ENCODE peak calls at places on chromosomes 7 and 10, in five cellular contexts. I is PC-3, M is cardiac fibroblast, B is BJ, F is cardiac muscle cell. G is an unnamed sample.

GRCh38 chr7:26549281-26549943 is 257.8 kb downstream of the SNX10 start:
- DNase-seq in I (peak), M (no peak), B (no peak), F (no peak), G (peak)

GRCh38 chr7:133268355-133268754 is 15.5 kb downstream of the EXOC4 start:
- DNase-seq in I (no peak), M (no peak), B (no peak), F (no peak), G (no peak)

GRCh38 chr7:54839538-54840213 is 80.7 kb upstream of the SEC61G start:
- DNase-seq in I (peak), M (peak), B (no peak), F (peak), G (no peak)

GRCh38 chr10:91360434-91360833 is 49.7 kb upstream of the HECTD2 start:
- DNase-seq in I (no peak), M (no peak), B (no peak), F (no peak), G (no peak)

GRCh38 chr10:98269435-98269912 is 1.5 kb upstream of the LOXL4 start:
- DNase-seq in I (peak), M (peak), B (peak), F (peak), G (no peak)

GRCh38 chr7:71308105-71308504 is 176.2 kb downstream of the GALNT17 start:
- DNase-seq in I (no peak), M (no peak), B (no peak), F (no peak), G (no peak)

GRCh38 chr10:129774082-129774735 is 189.9 kb downstream of the EBF3 start:
- DNase-seq in I (no peak), M (no peak), B (no peak), F (no peak), G (no peak)

GRCh38 chr10:99619851-99620712 is at the start of gene SLC25A28:
- DNase-seq in I (peak), M (peak), B (peak), F (peak), G (peak)

GRCh38 chr7:132472463-132473120 is 103.7 kb downstream of the PLXNA4 start:
- DNase-seq in I (peak), M (peak), B (peak), F (peak), G (no peak)

GRCh38 chr10:22666287-22667092 is 47.9 kb downstream of the PIP4K2A start:
- DNase-seq in I (no peak), M (peak), B (no peak), F (peak), G (no peak)

GRCh38 chr10:99403674-99404073 is 26.8 kb downstream of the GOT1 start:
- DNase-seq in I (peak), M (no peak), B (no peak), F (peak), G (no peak)

GRCh38 chr7:44100458-44101303 is 3.5 kb upstream of the AEBP1 start:
- DNase-seq in I (no peak), M (peak), B (peak), F (peak), G (no peak)

DNA sequence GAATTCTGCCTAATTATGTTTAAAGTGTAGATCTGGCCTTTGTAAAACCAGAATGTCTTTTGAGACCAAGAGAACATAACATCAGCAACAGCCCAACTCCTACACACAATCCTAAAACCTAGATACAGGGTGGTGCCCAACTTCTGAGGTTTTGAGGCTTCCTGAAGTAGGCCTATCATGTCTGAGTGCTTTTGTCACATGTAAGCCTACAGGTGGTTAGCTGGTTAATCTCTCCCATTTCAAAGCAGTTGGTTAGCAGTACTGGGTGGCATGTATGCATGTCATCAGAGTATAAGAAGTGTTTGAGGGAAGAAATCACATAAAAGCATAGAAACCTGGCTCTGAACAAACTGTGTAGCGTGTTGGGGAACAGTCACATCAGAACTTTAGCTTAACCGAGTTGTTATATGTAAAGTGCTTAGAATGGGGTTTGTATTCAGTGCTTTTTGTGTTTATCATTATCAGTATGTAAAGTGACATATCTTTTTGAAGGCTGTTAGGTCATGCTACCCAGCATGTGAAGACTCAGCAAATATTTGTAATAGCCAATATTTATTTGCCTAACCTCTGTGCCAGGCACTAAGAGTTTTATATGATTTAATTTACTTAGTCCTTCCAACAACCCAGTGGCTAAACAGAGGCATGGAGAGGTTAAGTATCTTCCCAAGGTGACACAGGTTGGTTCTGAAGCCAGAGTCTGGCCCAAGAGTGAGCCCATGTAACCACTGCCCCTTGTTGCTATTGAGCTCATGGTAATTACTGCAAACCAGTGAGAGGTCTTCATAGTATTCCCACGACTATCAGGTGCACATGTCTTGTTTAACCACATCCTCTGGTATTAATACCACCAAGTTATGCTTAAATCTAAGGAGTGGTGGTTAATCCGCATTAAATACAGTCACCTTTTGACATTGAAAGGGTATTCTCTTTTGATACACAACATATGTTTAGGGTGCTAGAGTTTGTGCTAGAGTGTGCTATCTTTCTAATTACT is 2.6 kb downstream of the ADD3 start:
- DNase-seq in I (no peak), M (no peak), B (no peak), F (no peak), G (no peak)
- H3K4me3 ChIP-seq in I (peak), M (peak), B (no peak), F (peak), G (no peak)

GRCh38 chr10:53580465-53580864 is 807.9 kb upstream of the MBL2 start:
- DNase-seq in I (no peak), M (no peak), B (no peak), F (no peak), G (no peak)
- TF ChIP-seq CTCF in I (peak), M (no peak), B (no peak), F (no peak), G (no peak)

DNA sequence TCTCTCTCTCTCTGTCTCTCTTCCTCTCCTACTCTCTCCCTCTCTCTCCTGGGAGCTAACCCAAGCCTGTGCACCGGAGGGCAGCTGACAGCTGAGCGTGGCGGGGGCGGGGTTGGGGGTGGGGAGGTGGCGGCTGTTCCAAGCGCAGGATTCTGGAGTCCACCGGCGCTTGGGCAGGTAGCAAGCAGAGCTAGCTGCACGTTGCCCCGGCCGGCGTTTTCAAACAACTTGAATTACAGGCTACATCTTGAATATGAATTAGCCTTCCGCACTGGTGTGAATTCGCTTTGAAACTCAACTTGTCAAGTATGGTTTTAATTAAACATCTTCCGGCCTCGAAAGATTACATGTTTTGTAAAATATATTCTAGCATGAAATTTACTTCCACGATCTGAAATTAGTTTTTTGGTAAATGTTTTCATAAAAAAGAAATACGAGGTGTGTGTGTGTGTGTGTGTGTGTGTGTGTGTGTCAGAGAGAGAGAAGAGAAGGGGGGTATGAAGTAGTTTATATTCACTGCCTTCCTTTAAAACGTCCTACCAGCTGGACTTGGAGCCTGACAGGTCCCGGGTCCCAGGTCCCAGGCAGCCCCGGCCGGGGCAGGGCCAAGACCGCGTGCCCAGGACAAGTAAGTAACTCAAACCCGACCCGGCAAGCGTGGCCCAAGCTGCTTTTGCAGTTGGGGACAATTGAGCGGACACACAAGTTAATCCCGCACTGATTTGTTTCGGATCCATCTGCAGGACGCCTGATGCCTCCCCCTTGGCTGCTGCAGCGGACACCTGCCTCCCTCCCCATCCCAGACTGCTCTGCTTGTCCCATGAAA is 9.0 kb upstream of the DLX6 start:
- DNase-seq in I (no peak), M (no peak), B (no peak), F (no peak), G (no peak)
- H3K4me3 ChIP-seq in I (no peak), M (no peak), B (no peak), F (no peak), G (no peak)

GRCh38 chr10:111933937-111934336 is 249.6 kb downstream of the GPAM start:
- DNase-seq in I (no peak), M (no peak), B (no peak), F (no peak), G (no peak)
- TF ChIP-seq CTCF in I (no peak), M (peak), B (no peak), F (no peak), G (no peak)

GRCh38 chr7:83457022-83457892 is 191.7 kb downstream of the SEMA3E start:
- DNase-seq in I (no peak), M (no peak), B (no peak), F (peak), G (no peak)
- H3K4me3 ChIP-seq in I (no peak), M (no peak), B (no peak), F (no peak), G (no peak)

GRCh38 chr7:209416-209815 is 17.0 kb downstream of the FAM20C start:
- DNase-seq in I (no peak), M (no peak), B (no peak), F (no peak), G (no peak)

GRCh38 chr7:208816-209215 is 16.4 kb downstream of the FAM20C start:
- DNase-seq in I (no peak), M (no peak), B (no peak), F (no peak), G (no peak)

GRCh38 chr7:205117-206010 is 13.0 kb downstream of the FAM20C start:
- DNase-seq in I (no peak), M (no peak), B (no peak), F (no peak), G (no peak)

GRCh38 chr7:208128-208673 is 15.8 kb downstream of the FAM20C start:
- DNase-seq in I (no peak), M (no peak), B (no peak), F (no peak), G (no peak)

GRCh38 chr7:207418-208127 is 15.2 kb downstream of the FAM20C start:
- DNase-seq in I (no peak), M (no peak), B (no peak), F (no peak), G (no peak)
- TF ChIP-seq CTCF in I (peak), M (no peak), B (peak), F (peak), G (peak)

GRCh38 chr7:102288285-102288930 is 1.7 kb downstream of the SH2B2 start:
- DNase-seq in I (peak), M (no peak), B (no peak), F (no peak), G (no peak)
- H3K4me3 ChIP-seq in I (peak), M (peak), B (peak), F (no peak), G (peak)

GRCh38 chr7:141118809-141119586 is 45.1 kb downstream of the TMEM178B start:
- DNase-seq in I (no peak), M (no peak), B (no peak), F (no peak), G (no peak)
- TF ChIP-seq CTCF in I (no peak), M (no peak), B (no peak), F (no peak), G (no peak)